ENCODE peak calls at places on chromosomes 3 and 15, in five cellular contexts. N is suprapubic skin, A is HFF-Myc, E is endothelial cell, U is AG04450. B is an unnamed sample.
A peak's percentile ranks its signal among the peaks of the same experiment; 100 is the strongest.

GRCh38 chr15:62119224-62119925 is 45.7 kb downstream of the C2CD4B start:
- DNase-seq in N (no peak), A (peak; percentile 87), E (no peak), U (peak; percentile 78), B (no peak)

GRCh38 chr3:39808467-39809180 is 785 bp upstream of the MYRIP start:
- DNase-seq in N (no peak), A (no peak), E (peak; percentile 45), U (no peak), B (peak; percentile 41)

GRCh38 chr15:31297880-31298456 is 28.7 kb upstream of the KLF13 start:
- DNase-seq in N (peak; percentile 56), A (no peak), E (no peak), U (no peak), B (no peak)

GRCh38 chr3:110900583-110900982 is 171.0 kb upstream of the NECTIN3 start:
- DNase-seq in N (no peak), A (no peak), E (no peak), U (no peak), B (no peak)

GRCh38 chr3:25084016-25084415 is 344.0 kb upstream of the RARB start:
- DNase-seq in N (no peak), A (no peak), E (peak; percentile 10), U (no peak), B (no peak)

GRCh38 chr15:84034831-84035753 is 200.5 kb upstream of the GOLGA6L4 start:
- DNase-seq in N (no peak), A (peak; percentile 15), E (peak; percentile 20), U (peak; percentile 7), B (no peak)

GRCh38 chr15:69398541-69398940 is 15.6 kb upstream of the KIF23 start:
- DNase-seq in N (no peak), A (no peak), E (no peak), U (no peak), B (no peak)

GRCh38 chr3:69385723-69386483 is at the start of gene FRMD4B:
- DNase-seq in N (peak; percentile 82), A (no peak), E (peak; percentile 71), U (no peak), B (peak; percentile 65)

GRCh38 chr15:68410466-68411200 is 21.3 kb downstream of the ITGA11 start:
- DNase-seq in N (peak; percentile 9), A (no peak), E (no peak), U (no peak), B (no peak)

GRCh38 chr3:40504636-40505430 is 1.0 kb upstream of the ZNF620 start:
- DNase-seq in N (no peak), A (peak; percentile 70), E (no peak), U (peak; percentile 82), B (no peak)

GRCh38 chr3:56962200-56962599 is 98.3 kb upstream of the SPATA12 start:
- DNase-seq in N (no peak), A (no peak), E (no peak), U (no peak), B (peak; percentile 53)

GRCh38 chr15:22887157-22887951 is 48.9 kb downstream of the NIPA2 start:
- DNase-seq in N (no peak), A (peak; percentile 75), E (no peak), U (peak; percentile 36), B (peak; percentile 68)

GRCh38 chr3:127964053-127964452 is 49.0 kb downstream of the KBTBD12 start:
- DNase-seq in N (no peak), A (no peak), E (no peak), U (no peak), B (no peak)

GRCh38 chr3:29406433-29406832 is 125.6 kb downstream of the RBMS3 start:
- DNase-seq in N (no peak), A (no peak), E (no peak), U (no peak), B (no peak)

GRCh38 chr3:141103067-141103466 is 51.9 kb downstream of the SPSB4 start:
- DNase-seq in N (peak; percentile 49), A (no peak), E (no peak), U (no peak), B (no peak)

GRCh38 chr3:196013587-196014487 is 68.1 kb downstream of the TFRC start:
- DNase-seq in N (no peak), A (no peak), E (no peak), U (no peak), B (no peak)

GRCh38 chr15:89768071-89768500 is 8.0 kb upstream of the MESP2 start:
- DNase-seq in N (no peak), A (no peak), E (no peak), U (no peak), B (no peak)

GRCh38 chr15:36798366-36798765 is 218.9 kb downstream of the CDIN1 start:
- DNase-seq in N (no peak), A (peak; percentile 6), E (no peak), U (no peak), B (no peak)

GRCh38 chr3:143998266-143998665 is 26.6 kb downstream of the DIPK2A start:
- DNase-seq in N (no peak), A (no peak), E (no peak), U (no peak), B (no peak)

GRCh38 chr3:171446801-171447578 is 13.2 kb downstream of the TNIK start:
- DNase-seq in N (no peak), A (peak; percentile 33), E (no peak), U (peak; percentile 20), B (no peak)

GRCh38 chr3:136311971-136312370 is 61.8 kb downstream of the PCCB start:
- DNase-seq in N (no peak), A (no peak), E (no peak), U (no peak), B (no peak)

GRCh38 chr3:31752305-31753049 is 219.8 kb downstream of the STT3B start:
- DNase-seq in N (no peak), A (no peak), E (no peak), U (no peak), B (no peak)

GRCh38 chr15:51731549-51732267 is 5.7 kb downstream of the LYSMD2 start:
- DNase-seq in N (no peak), A (no peak), E (no peak), U (peak; percentile 54), B (no peak)

GRCh38 chr3:32076566-32076965 is 29.9 kb upstream of the GPD1L start:
- DNase-seq in N (no peak), A (no peak), E (no peak), U (no peak), B (no peak)

GRCh38 chr15:76196286-76196948 is 114.9 kb downstream of the ETFA start:
- DNase-seq in N (peak; percentile 83), A (peak; percentile 69), E (no peak), U (peak; percentile 75), B (no peak)

GRCh38 chr3:42014949-42015533 is 53.1 kb upstream of the ULK4 start:
- DNase-seq in N (peak; percentile 84), A (no peak), E (no peak), U (no peak), B (peak; percentile 73)

GRCh38 chr3:106844638-106845037 is 532.6 kb upstream of the CCDC54 start:
- DNase-seq in N (no peak), A (no peak), E (no peak), U (no peak), B (no peak)

GRCh38 chr3:49638445-49638844 is 35.7 kb upstream of the APEH start:
- DNase-seq in N (no peak), A (peak; percentile 61), E (no peak), U (no peak), B (no peak)

GRCh38 chr3:71172176-71172575 is 411.4 kb downstream of the FOXP1 start:
- DNase-seq in N (no peak), A (no peak), E (no peak), U (no peak), B (no peak)
- TF ChIP-seq CTCF in N (no peak), A (no peak), E (no peak), U (no peak), B (no peak)

GRCh38 chr3:150411106-150411460 is 3.0 kb downstream of the TSC22D2 start:
- DNase-seq in N (no peak), A (no peak), E (no peak), U (no peak), B (no peak)

GRCh38 chr3:150409527-150410310 is 1.6 kb downstream of the TSC22D2 start:
- DNase-seq in N (peak; percentile 88), A (no peak), E (peak; percentile 78), U (no peak), B (peak; percentile 79)

GRCh38 chr3:150409125-150409526 is 1.0 kb downstream of the TSC22D2 start:
- DNase-seq in N (no peak), A (no peak), E (no peak), U (no peak), B (no peak)

GRCh38 chr3:150411971-150412370 is 3.9 kb downstream of the TSC22D2 start:
- DNase-seq in N (no peak), A (no peak), E (no peak), U (no peak), B (no peak)

GRCh38 chr3:150410311-150411105 is 2.4 kb downstream of the TSC22D2 start:
- DNase-seq in N (peak; percentile 79), A (no peak), E (peak; percentile 15), U (no peak), B (peak; percentile 45)
- TF ChIP-seq CTCF in N (no peak), A (no peak), E (peak; percentile 19), U (no peak), B (no peak)

DNA sequence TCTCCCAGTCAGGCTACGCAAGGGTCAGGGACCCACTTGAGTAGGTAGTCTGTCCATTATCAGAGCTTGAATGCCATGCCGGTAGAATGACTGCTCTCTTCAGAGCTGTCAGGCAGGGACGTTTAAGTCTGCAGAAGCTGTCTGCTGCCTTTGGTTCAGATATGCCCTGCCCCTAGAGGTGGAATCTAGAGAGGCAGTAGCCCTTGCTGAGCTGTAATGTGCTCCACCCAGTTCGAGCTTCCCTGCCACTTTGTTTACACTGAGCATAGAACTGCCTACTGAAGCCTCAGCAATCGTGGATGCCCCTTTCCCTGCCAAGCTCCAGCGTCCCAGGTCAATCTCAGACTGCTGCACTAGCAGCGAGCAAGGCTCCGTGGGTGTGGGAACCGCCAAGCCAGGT is 57.5 kb upstream of the SETMAR start:
- DNase-seq in N (no peak), A (no peak), E (no peak), U (no peak), B (no peak)
- TF ChIP-seq CTCF in N (no peak), A (no peak), E (no peak), U (no peak), B (no peak)

GRCh38 chr3:147195896-147196295 is 210.4 kb downstream of the ZIC4 start:
- DNase-seq in N (no peak), A (no peak), E (no peak), U (no peak), B (no peak)

GRCh38 chr3:147189016-147189415 is 217.3 kb downstream of the ZIC4 start:
- DNase-seq in N (no peak), A (no peak), E (no peak), U (no peak), B (no peak)

GRCh38 chr3:147197739-147198138 is 208.6 kb downstream of the ZIC4 start:
- DNase-seq in N (no peak), A (no peak), E (no peak), U (no peak), B (no peak)

GRCh38 chr3:147187687-147188086 is 218.7 kb downstream of the ZIC4 start:
- DNase-seq in N (no peak), A (no peak), E (no peak), U (no peak), B (no peak)

GRCh38 chr3:147191795-147192385 is 214.5 kb downstream of the ZIC4 start:
- DNase-seq in N (no peak), A (peak; percentile 48), E (peak; percentile 72), U (peak; percentile 61), B (peak; percentile 17)
- TF ChIP-seq CTCF in N (peak; percentile 52), A (peak; percentile 80), E (peak; percentile 92), U (peak; percentile 85), B (peak; percentile 87)

B was measured in glutamatergic neuron.